ENCODE peak calls at places on chromosomes 4 and X, in four cellular contexts. W is sigmoid colon, I is suprapubic skin, M is astrocyte. L is an unnamed sample.

GRCh38 chr4:38237139-38237538 is 276.9 kb downstream of the PTTG2 start:
- DNase-seq in I (no peak), W (no peak), M (peak; percentile 74), L (peak; percentile 10)

GRCh38 chrX:113260474-113260873 is 419.8 kb upstream of the AMOT start:
- DNase-seq in W (no peak), I (no peak), M (no peak), L (no peak)

GRCh38 chr4:133152330-133152791 is 3.3 kb downstream of the PCDH10 start:
- DNase-seq in W (no peak), M (peak; percentile 43), I (peak; percentile 66), L (no peak)

GRCh38 chrX:55488268-55488558 is 1.4 kb downstream of the USP51 start:
- DNase-seq in W (no peak), M (no peak), I (no peak), L (no peak)

GRCh38 chr4:58953575-58953974 is 1843.4 kb upstream of the IGFBP7 start:
- DNase-seq in M (no peak), I (no peak), W (no peak), L (no peak)

GRCh38 chr4:8383451-8384160 is 56.9 kb downstream of the ACOX3 start:
- DNase-seq in W (no peak), I (no peak), M (peak; percentile 57), L (no peak)

GRCh38 chrX:13763489-13763888 is 28.9 kb downstream of the OFD1 start:
- DNase-seq in W (no peak), M (no peak), I (peak; percentile 74), L (no peak)

GRCh38 chr4:182344968-182345367 is 101.8 kb downstream of the TENM3 start:
- DNase-seq in W (no peak), I (no peak), M (no peak), L (no peak)

GRCh38 chrX:34377645-34378044 is 245.5 kb upstream of the FAM47A start:
- DNase-seq in W (no peak), M (no peak), I (no peak), L (no peak)

GRCh38 chr4:26584725-26585124 is 841 bp downstream of the TBC1D19 start:
- DNase-seq in I (no peak), M (no peak), W (no peak), L (no peak)

GRCh38 chrX:107205770-107206696 is at the start of the genes DNAAF6 and NUP62CL:
- DNase-seq in M (peak; percentile 10), I (peak; percentile 77), W (no peak), L (no peak)

GRCh38 chr4:56321246-56321645 is 66.0 kb downstream of the AASDH start:
- DNase-seq in I (no peak), M (peak; percentile 35), W (no peak), L (no peak)

GRCh38 chrX:75522565-75523411 is at the start of gene ZDHHC15:
- DNase-seq in M (peak; percentile 45), W (peak; percentile 83), I (peak; percentile 74), L (no peak)

GRCh38 chr4:2281575-2282343 is 19.9 kb upstream of the MXD4 start:
- DNase-seq in I (no peak), M (no peak), W (no peak), L (no peak)

GRCh38 chr4:55396305-55397023 is 707 bp downstream of the TMEM165 start:
- DNase-seq in W (peak; percentile 78), I (no peak), M (peak; percentile 31), L (no peak)

GRCh38 chrX:53018627-53019026 is 30.0 kb upstream of the GPR173 start:
- DNase-seq in W (no peak), I (no peak), M (no peak), L (no peak)
- TF ChIP-seq CTCF in W (no peak), I (no peak), M (no peak), L (no peak)

DNA sequence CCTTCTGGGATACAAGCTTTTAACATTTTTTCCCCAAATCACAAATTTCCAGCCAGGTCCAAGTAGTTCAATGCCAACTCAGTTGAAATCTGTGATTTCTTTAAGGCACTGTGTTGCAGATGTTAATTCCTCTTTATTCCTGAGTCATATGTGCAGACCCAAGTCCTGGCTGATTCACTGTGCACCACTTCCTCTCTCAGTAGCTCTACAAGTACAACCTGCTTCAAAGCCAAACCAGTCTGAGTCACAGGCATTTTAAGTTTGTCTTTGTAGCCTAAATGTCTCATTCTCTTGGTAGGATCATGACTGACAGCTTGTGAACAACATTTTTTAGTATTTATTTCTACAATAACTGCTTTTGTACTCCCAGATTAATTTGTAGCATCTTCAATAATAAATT is 165.6 kb upstream of the S100G start:
- DNase-seq in M (peak; percentile 95), W (no peak), I (no peak), L (peak; percentile 70)
- H3K27ac ChIP-seq in M (peak overlapping the region; percentile 57), W (no peak overlapping the region), I (no peak overlapping the region), L (no peak overlapping the region)

DNA sequence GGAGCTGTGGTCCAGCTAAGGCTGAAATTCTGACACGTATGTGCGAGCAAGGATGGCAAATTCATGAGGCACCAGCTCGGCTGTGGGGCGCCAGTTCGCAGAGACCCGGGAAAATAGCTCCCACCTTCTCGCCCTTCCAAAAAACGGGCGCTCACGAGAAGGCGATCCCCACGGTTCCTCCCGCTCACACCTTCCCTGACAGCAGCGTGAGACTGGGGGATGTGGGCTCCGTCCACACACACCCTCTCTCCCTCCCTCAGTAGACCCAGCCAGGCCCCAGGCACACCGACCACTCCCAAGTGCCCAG is 584 bp downstream of the GPC3 start:
- DNase-seq in I (no peak), M (no peak), W (no peak), L (no peak)
- H3K4me3 ChIP-seq in I (peak overlapping the region; percentile 45), M (no peak overlapping the region), W (no peak overlapping the region), L (no peak overlapping the region)

GRCh38 chrX:18309401-18309800 is 45.1 kb downstream of the SCML2 start:
- DNase-seq in W (no peak), I (no peak), M (no peak), L (no peak)
- TF ChIP-seq CTCF in W (no peak), I (no peak), M (no peak), L (no peak)

GRCh38 chr4:73869130-73870055 is at the start of gene CXCL1:
- DNase-seq in I (no peak), M (peak; percentile 10), W (peak; percentile 71), L (no peak)
- H3K27ac ChIP-seq in I (no peak within 1 kb of the TSS), M (no peak within 1 kb of the TSS), W (peak within 1 kb of the TSS; percentile 53), L (no peak within 1 kb of the TSS)

DNA sequence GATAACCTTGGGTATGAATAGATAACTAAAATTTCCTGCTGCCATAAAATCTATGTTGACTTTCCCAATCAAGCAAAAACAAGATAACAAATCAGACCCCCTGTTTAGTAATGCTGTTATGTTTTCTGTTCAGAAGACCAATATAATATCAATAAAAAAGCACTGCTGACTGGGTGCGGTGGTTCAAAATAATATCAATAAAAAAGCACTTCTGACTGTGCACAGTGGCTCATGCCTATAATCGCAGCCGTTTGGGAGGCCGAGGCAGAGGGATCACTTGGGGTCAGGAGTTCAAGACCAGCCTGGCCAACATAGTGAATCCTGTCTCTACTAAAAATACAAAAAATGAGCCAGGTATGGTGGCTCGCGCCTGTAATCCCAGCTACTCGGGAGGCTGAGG is 36.7 kb downstream of the ANTXR2 start:
- DNase-seq in M (no peak), W (no peak), I (peak; percentile 67), L (no peak)
- H3K4me3 ChIP-seq in M (no peak overlapping the region), W (no peak overlapping the region), I (no peak overlapping the region), L (no peak overlapping the region)

DNA sequence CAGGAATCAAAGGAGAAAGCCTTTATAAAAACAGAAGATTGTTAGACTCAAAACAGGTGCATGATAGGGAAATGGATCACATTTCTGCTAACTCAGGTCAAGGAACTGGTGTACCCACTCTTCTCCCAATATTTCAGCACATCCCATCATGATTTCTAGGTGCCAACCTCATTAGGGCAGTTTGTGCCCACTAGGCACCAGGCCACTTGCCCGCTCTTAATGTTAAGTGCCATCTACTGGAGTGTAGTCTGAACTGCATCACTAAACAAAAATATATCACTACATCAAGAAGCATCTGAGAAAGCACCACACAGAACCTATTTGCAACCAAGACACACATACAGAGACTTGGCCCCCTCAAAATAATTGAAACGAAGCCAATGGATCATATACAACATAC is 140.4 kb upstream of the GRID2 start:
- DNase-seq in M (no peak), W (no peak), I (no peak), L (no peak)
- TF ChIP-seq CTCF in M (peak; percentile 23), W (no peak), I (no peak), L (peak; percentile 46)